ENCODE peak calls at places on chromosomes 12 and 14, in ten cellular contexts. Q, J, C, T, E, X, V, U, L and O are unnamed samples.

GRCh38 chr12:69540606-69541386 is 44.5 kb upstream of the CCT2 start:
- DNase-seq in Q (no peak), J (no peak), C (no peak), T (no peak), E (peak), X (peak), V (no peak), U (no peak), L (no peak), O (no peak)

GRCh38 chr14:53458368-53458814 is 305.3 kb upstream of the DDHD1 start:
- DNase-seq in Q (no peak), J (no peak), C (no peak), T (no peak), E (no peak), X (peak), V (no peak), U (no peak), L (peak), O (peak)

GRCh38 chr12:57127101-57127709 is 1.1 kb upstream of the LRP1 start:
- DNase-seq in Q (peak), J (peak), C (peak), T (peak), E (no peak), X (no peak), V (peak), U (peak), L (peak), O (peak)

GRCh38 chr12:77947326-77947725 is 116.6 kb downstream of the NAV3 start:
- DNase-seq in Q (no peak), J (no peak), C (no peak), T (no peak), E (peak), X (peak), V (no peak), U (no peak), L (no peak), O (peak)

GRCh38 chr14:53957739-53958138 is 1.1 kb upstream of the BMP4 start:
- DNase-seq in Q (no peak), J (no peak), C (no peak), T (no peak), E (no peak), X (no peak), V (no peak), U (no peak), L (peak), O (no peak)

GRCh38 chr14:38238881-38239280 is 17.0 kb downstream of the CLEC14A start:
- DNase-seq in Q (no peak), J (no peak), C (no peak), T (no peak), E (no peak), X (no peak), V (no peak), U (no peak), L (no peak), O (no peak)

GRCh38 chr12:72025524-72025923 is 86.9 kb downstream of the TPH2 start:
- DNase-seq in Q (no peak), J (no peak), C (no peak), T (no peak), E (no peak), X (no peak), V (no peak), U (no peak), L (no peak), O (peak)

GRCh38 chr14:95993768-95994592 is 45.2 kb upstream of the C14orf132 start:
- DNase-seq in Q (peak), J (peak), C (peak), T (no peak), E (peak), X (peak), V (peak), U (no peak), L (peak), O (peak)

GRCh38 chr14:104448321-104448720 is 131.2 kb upstream of the C14orf180 start:
- DNase-seq in Q (no peak), J (no peak), C (no peak), T (no peak), E (no peak), X (no peak), V (no peak), U (peak), L (no peak), O (no peak)

GRCh38 chr14:51527073-51527472 is 124.6 kb upstream of the FRMD6 start:
- DNase-seq in Q (no peak), J (no peak), C (no peak), T (no peak), E (peak), X (peak), V (no peak), U (no peak), L (no peak), O (no peak)

GRCh38 chr14:57403521-57403864 is 13.1 kb downstream of the NAA30 start:
- DNase-seq in Q (no peak), J (no peak), C (no peak), T (no peak), E (no peak), X (no peak), V (no peak), U (no peak), L (no peak), O (no peak)

GRCh38 chr12:44235674-44236073 is 399.8 kb downstream of the TMEM117 start:
- DNase-seq in Q (no peak), J (no peak), C (no peak), T (no peak), E (no peak), X (no peak), V (no peak), U (no peak), L (no peak), O (no peak)

GRCh38 chr14:65910108-65910507 is 497.6 kb downstream of the FUT8 start:
- DNase-seq in Q (no peak), J (no peak), C (no peak), T (no peak), E (no peak), X (peak), V (no peak), U (no peak), L (no peak), O (peak)

GRCh38 chr12:125549836-125550235 is 484.6 kb downstream of the AACS start:
- DNase-seq in Q (no peak), J (no peak), C (peak), T (no peak), E (no peak), X (no peak), V (no peak), U (no peak), L (no peak), O (no peak)

GRCh38 chr14:75430526-75430925 is 2.7 kb downstream of the JDP2 start:
- DNase-seq in Q (no peak), J (no peak), C (no peak), T (no peak), E (no peak), X (peak), V (peak), U (no peak), L (no peak), O (no peak)

GRCh38 chr14:85987292-85987691 is 457.3 kb downstream of the FLRT2 start:
- DNase-seq in Q (no peak), J (no peak), C (no peak), T (no peak), E (no peak), X (no peak), V (no peak), U (no peak), L (no peak), O (no peak)

GRCh38 chr12:94644141-94644575 is 6.2 kb downstream of the TMCC3 start:
- DNase-seq in Q (peak), J (no peak), C (no peak), T (no peak), E (peak), X (peak), V (no peak), U (no peak), L (no peak), O (peak)

GRCh38 chr12:78034025-78034424 is 203.3 kb downstream of the NAV3 start:
- DNase-seq in Q (no peak), J (peak), C (no peak), T (no peak), E (peak), X (no peak), V (no peak), U (no peak), L (no peak), O (no peak)

GRCh38 chr12:127107744-127108143 is 1159.2 kb upstream of the TMEM132C start:
- DNase-seq in Q (no peak), J (no peak), C (no peak), T (no peak), E (no peak), X (no peak), V (no peak), U (no peak), L (no peak), O (peak)

GRCh38 chr14:61252354-61253063 is 28.6 kb downstream of the TMEM30B start:
- DNase-seq in Q (peak), J (peak), C (peak), T (peak), E (peak), X (peak), V (peak), U (peak), L (peak), O (peak)

GRCh38 chr14:74135386-74135785 is 50.6 kb downstream of the LIN52 start:
- DNase-seq in Q (no peak), J (no peak), C (no peak), T (no peak), E (peak), X (peak), V (no peak), U (no peak), L (no peak), O (no peak)

GRCh38 chr12:116881325-116881866 is at the start of gene HRK:
- DNase-seq in Q (no peak), J (no peak), C (peak), T (no peak), E (no peak), X (no peak), V (peak), U (no peak), L (no peak), O (no peak)

GRCh38 chr14:55425091-55425490 is 13.5 kb upstream of the ATG14 start:
- DNase-seq in Q (no peak), J (no peak), C (no peak), T (no peak), E (no peak), X (no peak), V (no peak), U (no peak), L (no peak), O (no peak)

GRCh38 chr12:71710276-71711125 is 24.6 kb downstream of the TMEM19 start:
- DNase-seq in Q (no peak), J (no peak), C (no peak), T (no peak), E (peak), X (peak), V (no peak), U (no peak), L (no peak), O (peak)

GRCh38 chr12:123387508-123388217 is 3.7 kb downstream of the KMT5A start:
- DNase-seq in Q (no peak), J (no peak), C (peak), T (no peak), E (no peak), X (no peak), V (no peak), U (no peak), L (no peak), O (no peak)

GRCh38 chr12:107372229-107372658 is 278.9 kb upstream of the CRY1 start:
- DNase-seq in Q (peak), J (no peak), C (no peak), T (no peak), E (no peak), X (peak), V (no peak), U (no peak), L (no peak), O (peak)

GRCh38 chr12:93844385-93844784 is 167.2 kb downstream of the CRADD start:
- DNase-seq in Q (no peak), J (no peak), C (no peak), T (no peak), E (no peak), X (no peak), V (no peak), U (no peak), L (no peak), O (no peak)

GRCh38 chr14:77375973-77376372 is 921 bp downstream of the TMED8 start:
- DNase-seq in Q (no peak), J (no peak), C (no peak), T (no peak), E (no peak), X (no peak), V (no peak), U (no peak), L (no peak), O (no peak)

GRCh38 chr12:64658892-64659481 is 48.7 kb downstream of the RASSF3 start:
- DNase-seq in Q (no peak), J (no peak), C (no peak), T (no peak), E (no peak), X (no peak), V (no peak), U (no peak), L (no peak), O (no peak)

GRCh38 chr14:56059054-56059453 is 59.2 kb upstream of the PELI2 start:
- DNase-seq in Q (no peak), J (no peak), C (no peak), T (no peak), E (no peak), X (no peak), V (no peak), U (no peak), L (no peak), O (no peak)

GRCh38 chr14:100274250-100274649 is 32.0 kb downstream of the SLC25A29 start:
- DNase-seq in Q (no peak), J (no peak), C (peak), T (no peak), E (no peak), X (no peak), V (no peak), U (no peak), L (no peak), O (no peak)

GRCh38 chr14:39491134-39491541 is 58.9 kb upstream of the FBXO33 start:
- DNase-seq in Q (no peak), J (no peak), C (no peak), T (no peak), E (peak), X (peak), V (no peak), U (no peak), L (peak), O (peak)

GRCh38 chr14:64038857-64039542 is 186.2 kb downstream of the SYNE2 start:
- DNase-seq in Q (no peak), J (no peak), C (no peak), T (no peak), E (no peak), X (no peak), V (no peak), U (no peak), L (no peak), O (no peak)

GRCh38 chr12:120742207-120742536 is 16.5 kb downstream of the ACADS start:
- DNase-seq in Q (no peak), J (no peak), C (no peak), T (no peak), E (no peak), X (no peak), V (peak), U (no peak), L (no peak), O (no peak)

GRCh38 chr12:108516511-108517275 is 1.6 kb downstream of the FICD start:
- DNase-seq in Q (no peak), J (no peak), C (peak), T (peak), E (no peak), X (no peak), V (no peak), U (no peak), L (no peak), O (no peak)
- TF ChIP-seq CTCF in Q (no peak), J (no peak), C (no peak), T (no peak), E (peak), X (peak), V (no peak), U (no peak), L (no peak), O (no peak)

DNA sequence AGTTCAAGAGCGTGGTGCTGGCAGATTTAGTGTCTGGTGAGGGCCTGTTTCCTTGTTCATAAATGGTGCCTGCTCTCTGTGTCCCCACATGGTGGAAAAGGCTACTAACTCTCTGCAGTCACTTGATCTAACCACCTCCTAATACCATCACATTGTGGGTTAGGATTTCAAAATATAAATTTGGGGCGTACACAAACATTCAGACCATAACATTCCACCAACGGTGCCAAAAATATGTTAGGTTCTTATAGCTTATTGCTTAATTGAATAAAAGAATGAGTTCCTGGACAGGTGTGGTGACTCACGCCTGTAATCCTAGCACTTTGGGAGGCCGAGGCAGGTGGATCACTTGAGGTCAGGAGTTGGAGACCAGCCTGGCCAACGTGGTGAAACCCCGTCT is 3.4 kb upstream of the DYRK2 start:
- DNase-seq in Q (no peak), J (no peak), C (no peak), T (no peak), E (no peak), X (no peak), V (no peak), U (no peak), L (no peak), O (no peak)
- H3K27ac ChIP-seq in Q (no peak), J (no peak), C (no peak), T (no peak), E (no peak), X (no peak), V (no peak), U (no peak), L (no peak), O (peak)

GRCh38 chr14:102985665-102986064 is 63.2 kb downstream of the AMN start:
- DNase-seq in Q (no peak), J (no peak), C (peak), T (no peak), E (no peak), X (no peak), V (no peak), U (no peak), L (no peak), O (no peak)
- TF ChIP-seq CTCF in Q (no peak), J (no peak), C (no peak), T (no peak), E (no peak), X (no peak), V (no peak), U (no peak), L (no peak), O (no peak)

DNA sequence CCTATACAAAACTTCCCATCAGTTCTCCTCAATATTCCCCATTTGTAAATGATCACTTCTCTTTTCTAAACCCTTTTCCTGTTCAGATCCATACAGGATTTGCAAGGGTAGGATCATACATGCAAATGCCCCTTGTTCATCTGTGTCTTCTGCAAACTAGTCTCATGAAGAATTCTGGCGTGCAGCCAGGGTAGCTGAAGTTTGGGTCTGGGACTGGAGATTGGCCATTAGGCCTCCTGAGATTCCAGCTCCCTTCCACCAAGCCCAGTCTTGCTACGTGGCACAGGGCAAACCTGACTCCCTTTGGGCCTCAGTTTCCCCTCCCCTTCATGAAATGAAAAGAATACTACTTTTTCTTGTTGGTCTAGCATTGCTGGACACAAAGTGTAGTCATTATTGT is 11.3 kb downstream of the C3AR1 start:
- DNase-seq in Q (no peak), J (no peak), C (no peak), T (no peak), E (no peak), X (no peak), V (no peak), U (no peak), L (no peak), O (no peak)
- H3K27ac ChIP-seq in Q (no peak), J (no peak), C (no peak), T (no peak), E (no peak), X (no peak), V (no peak), U (no peak), L (no peak), O (no peak)

DNA sequence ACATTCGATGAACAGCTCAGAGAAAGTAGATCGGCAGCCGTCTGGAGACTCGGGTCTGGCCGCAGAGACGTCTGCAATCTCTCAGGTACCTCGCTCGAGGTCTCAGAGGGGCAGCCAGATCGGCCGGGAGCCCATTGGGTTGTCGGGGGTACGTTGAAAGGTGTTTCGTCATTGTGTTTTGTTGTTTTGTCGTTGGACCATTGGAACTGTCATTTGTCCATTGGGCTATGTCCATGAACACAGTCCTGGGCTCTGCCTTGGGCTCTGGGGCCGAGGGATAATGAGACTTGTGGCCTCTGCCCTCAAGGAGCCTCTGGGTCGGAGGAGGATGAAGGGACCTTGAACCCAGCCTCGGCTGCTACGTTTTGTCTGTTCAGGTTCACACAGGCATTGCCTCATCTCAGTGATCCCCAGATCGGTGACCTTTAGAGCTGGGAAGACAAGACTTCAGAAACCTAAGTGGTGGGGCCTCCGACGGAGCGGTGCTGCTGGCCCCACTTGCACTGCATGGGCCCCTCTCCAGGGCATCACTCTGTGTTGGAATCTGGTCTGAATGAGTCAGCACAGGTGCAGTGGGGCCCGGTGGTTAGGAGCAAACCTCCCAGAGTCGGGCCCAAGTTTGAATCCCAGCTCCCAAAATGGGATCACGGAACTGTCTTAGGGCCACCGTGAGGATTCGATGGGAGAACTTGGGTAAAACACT is 23.6 kb upstream of the MLXIP start:
- DNase-seq in Q (no peak), J (no peak), C (no peak), T (no peak), E (no peak), X (no peak), V (no peak), U (no peak), L (no peak), O (no peak)
- TF ChIP-seq CTCF in Q (no peak), J (no peak), C (no peak), T (no peak), E (no peak), X (no peak), V (no peak), U (no peak), L (no peak), O (no peak)

GRCh38 chr12:131990066-131990979 is 40.6 kb downstream of the EP400 start:
- DNase-seq in Q (no peak), J (no peak), C (peak), T (no peak), E (peak), X (peak), V (peak), U (no peak), L (peak), O (no peak)
- H3K27ac ChIP-seq in Q (no peak), J (no peak), C (peak), T (no peak), E (peak), X (peak), V (no peak), U (no peak), L (peak), O (no peak)

DNA sequence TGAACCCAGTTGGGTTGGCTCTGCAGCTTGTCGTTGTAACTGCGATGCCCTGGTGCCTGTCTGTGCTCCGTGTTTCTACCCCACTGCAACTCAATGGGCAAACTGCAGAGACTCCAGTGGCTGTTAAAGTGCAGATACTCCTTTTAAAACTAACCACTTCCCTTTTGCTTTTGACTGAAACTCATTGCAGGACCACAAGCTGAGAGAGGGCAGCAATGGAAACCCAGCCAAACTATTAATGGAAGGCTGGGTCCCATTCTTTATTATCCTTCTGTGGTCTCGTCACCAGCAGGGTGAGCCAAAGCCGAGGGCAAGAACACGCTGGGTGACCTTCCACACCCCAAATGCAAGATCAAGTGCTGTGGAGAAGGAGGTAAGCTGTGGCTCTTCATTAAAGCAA is 910.4 kb downstream of the VRK1 start:
- DNase-seq in Q (peak), J (no peak), C (peak), T (no peak), E (no peak), X (no peak), V (no peak), U (no peak), L (no peak), O (no peak)
- TF ChIP-seq CTCF in Q (no peak), J (no peak), C (peak), T (no peak), E (no peak), X (no peak), V (no peak), U (no peak), L (no peak), O (no peak)

GRCh38 chr14:92460541-92460915 is 53.1 kb upstream of the RIN3 start:
- DNase-seq in Q (no peak), J (no peak), C (peak), T (peak), E (no peak), X (no peak), V (peak), U (no peak), L (no peak), O (no peak)
- H3K27ac ChIP-seq in Q (peak), J (peak), C (no peak), T (peak), E (peak), X (no peak), V (no peak), U (peak), L (no peak), O (no peak)

GRCh38 chr12:92718483-92718985 is 15.7 kb downstream of the PLEKHG7 start:
- DNase-seq in Q (no peak), J (no peak), C (no peak), T (no peak), E (no peak), X (no peak), V (no peak), U (no peak), L (no peak), O (no peak)
- TF ChIP-seq CTCF in Q (no peak), J (no peak), C (no peak), T (no peak), E (no peak), X (no peak), V (no peak), U (no peak), L (no peak), O (no peak)